ENCODE peak calls at places on chromosomes 13 and 19, in ten cellular contexts. One of them, this sample, is unnamed.

GRCh38 chr19:5115771-5116202 is 146.9 kb downstream of the KDM4B start:
- DNase-seq in pancreas: no peak
- DNase-seq in CD8-positive, alpha-beta T cell: no peak
- DNase-seq in lower leg skin: no peak
- DNase-seq in fibroblast of the aortic adventitia: peak
- DNase-seq in OCI-LY7: no peak
- DNase-seq in A673: no peak
- DNase-seq in IMR-90: peak
- DNase-seq in WERI-Rb-1: no peak
- DNase-seq in cardiac fibroblast: peak
- DNase-seq in this sample: no peak

GRCh38 chr13:62747629-62748028 is 1332.0 kb upstream of the PCDH20 start:
- DNase-seq in pancreas: no peak
- DNase-seq in OCI-LY7: no peak
- DNase-seq in WERI-Rb-1: no peak
- DNase-seq in CD8-positive, alpha-beta T cell: no peak
- DNase-seq in lower leg skin: no peak
- DNase-seq in fibroblast of the aortic adventitia: no peak
- DNase-seq in IMR-90: peak
- DNase-seq in A673: peak
- DNase-seq in cardiac fibroblast: no peak
- DNase-seq in this sample: peak

GRCh38 chr19:30227071-30227621 is 145.0 kb upstream of the ZNF536 start:
- DNase-seq in CD8-positive, alpha-beta T cell: no peak
- DNase-seq in IMR-90: no peak
- DNase-seq in OCI-LY7: no peak
- DNase-seq in fibroblast of the aortic adventitia: no peak
- DNase-seq in A673: no peak
- DNase-seq in WERI-Rb-1: no peak
- DNase-seq in lower leg skin: no peak
- DNase-seq in cardiac fibroblast: no peak
- DNase-seq in pancreas: no peak
- DNase-seq in this sample: peak

GRCh38 chr19:40740747-40741146 is 9.5 kb downstream of the ACTMAP start:
- DNase-seq in A673: no peak
- DNase-seq in OCI-LY7: no peak
- DNase-seq in IMR-90: no peak
- DNase-seq in pancreas: no peak
- DNase-seq in lower leg skin: peak
- DNase-seq in cardiac fibroblast: no peak
- DNase-seq in CD8-positive, alpha-beta T cell: no peak
- DNase-seq in fibroblast of the aortic adventitia: peak
- DNase-seq in WERI-Rb-1: no peak
- DNase-seq in this sample: peak

GRCh38 chr13:24905242-24905641 is 141.3 kb downstream of the RNF17 start:
- DNase-seq in pancreas: no peak
- DNase-seq in IMR-90: peak
- DNase-seq in lower leg skin: no peak
- DNase-seq in CD8-positive, alpha-beta T cell: no peak
- DNase-seq in A673: no peak
- DNase-seq in fibroblast of the aortic adventitia: peak
- DNase-seq in OCI-LY7: no peak
- DNase-seq in WERI-Rb-1: no peak
- DNase-seq in cardiac fibroblast: peak
- DNase-seq in this sample: no peak

GRCh38 chr19:13621413-13621812 is 115.1 kb upstream of the CACNA1A start:
- DNase-seq in WERI-Rb-1: no peak
- DNase-seq in lower leg skin: no peak
- DNase-seq in fibroblast of the aortic adventitia: peak
- DNase-seq in pancreas: no peak
- DNase-seq in cardiac fibroblast: peak
- DNase-seq in IMR-90: peak
- DNase-seq in OCI-LY7: peak
- DNase-seq in CD8-positive, alpha-beta T cell: no peak
- DNase-seq in A673: peak
- DNase-seq in this sample: peak

GRCh38 chr13:112868308-112868707 is 100.7 kb upstream of the MCF2L start:
- DNase-seq in lower leg skin: no peak
- DNase-seq in cardiac fibroblast: no peak
- DNase-seq in fibroblast of the aortic adventitia: no peak
- DNase-seq in OCI-LY7: no peak
- DNase-seq in IMR-90: no peak
- DNase-seq in pancreas: no peak
- DNase-seq in CD8-positive, alpha-beta T cell: no peak
- DNase-seq in A673: no peak
- DNase-seq in WERI-Rb-1: no peak
- DNase-seq in this sample: no peak

GRCh38 chr19:7639863-7640348 is 3.0 kb downstream of the STXBP2 start:
- DNase-seq in cardiac fibroblast: no peak
- DNase-seq in OCI-LY7: no peak
- DNase-seq in IMR-90: no peak
- DNase-seq in fibroblast of the aortic adventitia: no peak
- DNase-seq in lower leg skin: no peak
- DNase-seq in WERI-Rb-1: no peak
- DNase-seq in CD8-positive, alpha-beta T cell: no peak
- DNase-seq in pancreas: no peak
- DNase-seq in A673: no peak
- DNase-seq in this sample: no peak

GRCh38 chr19:13029893-13030292 is 34.6 kb downstream of the NFIX start:
- DNase-seq in IMR-90: no peak
- DNase-seq in OCI-LY7: peak
- DNase-seq in pancreas: no peak
- DNase-seq in cardiac fibroblast: no peak
- DNase-seq in CD8-positive, alpha-beta T cell: no peak
- DNase-seq in A673: no peak
- DNase-seq in lower leg skin: no peak
- DNase-seq in fibroblast of the aortic adventitia: peak
- DNase-seq in WERI-Rb-1: no peak
- DNase-seq in this sample: peak

GRCh38 chr19:28037186-28037585 is 1175.8 kb downstream of the UQCRFS1 start:
- DNase-seq in cardiac fibroblast: no peak
- DNase-seq in A673: no peak
- DNase-seq in IMR-90: no peak
- DNase-seq in pancreas: no peak
- DNase-seq in lower leg skin: no peak
- DNase-seq in OCI-LY7: no peak
- DNase-seq in CD8-positive, alpha-beta T cell: no peak
- DNase-seq in fibroblast of the aortic adventitia: no peak
- DNase-seq in WERI-Rb-1: no peak
- DNase-seq in this sample: no peak

GRCh38 chr13:46871557-46871956 is 25.3 kb downstream of the HTR2A start:
- DNase-seq in WERI-Rb-1: no peak
- DNase-seq in IMR-90: no peak
- DNase-seq in cardiac fibroblast: no peak
- DNase-seq in A673: no peak
- DNase-seq in fibroblast of the aortic adventitia: no peak
- DNase-seq in pancreas: no peak
- DNase-seq in lower leg skin: no peak
- DNase-seq in CD8-positive, alpha-beta T cell: no peak
- DNase-seq in OCI-LY7: no peak
- DNase-seq in this sample: no peak

GRCh38 chr13:36344886-36345437 is 1.2 kb downstream of the SPART start:
- DNase-seq in CD8-positive, alpha-beta T cell: no peak
- DNase-seq in cardiac fibroblast: peak
- DNase-seq in pancreas: peak
- DNase-seq in IMR-90: no peak
- DNase-seq in lower leg skin: no peak
- DNase-seq in fibroblast of the aortic adventitia: peak
- DNase-seq in A673: peak
- DNase-seq in OCI-LY7: no peak
- DNase-seq in WERI-Rb-1: no peak
- DNase-seq in this sample: no peak

GRCh38 chr13:65638572-65639168 is 1591.5 kb downstream of the PCDH9 start:
- DNase-seq in A673: peak
- DNase-seq in IMR-90: peak
- DNase-seq in fibroblast of the aortic adventitia: peak
- DNase-seq in WERI-Rb-1: peak
- DNase-seq in pancreas: no peak
- DNase-seq in cardiac fibroblast: peak
- DNase-seq in CD8-positive, alpha-beta T cell: no peak
- DNase-seq in OCI-LY7: peak
- DNase-seq in lower leg skin: no peak
- DNase-seq in this sample: peak

GRCh38 chr19:55809381-55810058 is 22.3 kb downstream of the NLRP11 start:
- DNase-seq in OCI-LY7: peak
- DNase-seq in CD8-positive, alpha-beta T cell: no peak
- DNase-seq in fibroblast of the aortic adventitia: peak
- DNase-seq in cardiac fibroblast: peak
- DNase-seq in WERI-Rb-1: peak
- DNase-seq in IMR-90: peak
- DNase-seq in lower leg skin: no peak
- DNase-seq in pancreas: peak
- DNase-seq in A673: peak
- DNase-seq in this sample: peak

GRCh38 chr13:109900723-109901122 is 114.3 kb upstream of the IRS2 start:
- DNase-seq in CD8-positive, alpha-beta T cell: no peak
- DNase-seq in IMR-90: no peak
- DNase-seq in OCI-LY7: no peak
- DNase-seq in fibroblast of the aortic adventitia: no peak
- DNase-seq in lower leg skin: no peak
- DNase-seq in A673: no peak
- DNase-seq in WERI-Rb-1: no peak
- DNase-seq in pancreas: no peak
- DNase-seq in cardiac fibroblast: no peak
- DNase-seq in this sample: no peak

GRCh38 chr19:14544977-14545715 is 15.8 kb downstream of the TECR start:
- DNase-seq in pancreas: no peak
- DNase-seq in lower leg skin: no peak
- DNase-seq in CD8-positive, alpha-beta T cell: no peak
- DNase-seq in A673: peak
- DNase-seq in fibroblast of the aortic adventitia: no peak
- DNase-seq in IMR-90: no peak
- DNase-seq in OCI-LY7: no peak
- DNase-seq in WERI-Rb-1: no peak
- DNase-seq in cardiac fibroblast: no peak
- DNase-seq in this sample: peak

GRCh38 chr13:77980592-77980991 is 62.0 kb upstream of the EDNRB start:
- DNase-seq in OCI-LY7: no peak
- DNase-seq in cardiac fibroblast: peak
- DNase-seq in lower leg skin: peak
- DNase-seq in WERI-Rb-1: no peak
- DNase-seq in CD8-positive, alpha-beta T cell: no peak
- DNase-seq in A673: peak
- DNase-seq in pancreas: no peak
- DNase-seq in fibroblast of the aortic adventitia: peak
- DNase-seq in IMR-90: peak
- DNase-seq in this sample: no peak

GRCh38 chr13:74134226-74134776 is at the start of gene KLF12:
- DNase-seq in OCI-LY7: peak
- DNase-seq in pancreas: peak
- DNase-seq in cardiac fibroblast: peak
- DNase-seq in lower leg skin: peak
- DNase-seq in IMR-90: peak
- DNase-seq in CD8-positive, alpha-beta T cell: peak
- DNase-seq in fibroblast of the aortic adventitia: peak
- DNase-seq in WERI-Rb-1: peak
- DNase-seq in A673: peak
- DNase-seq in this sample: peak

GRCh38 chr13:28429685-28430290 is 65.1 kb downstream of the FLT1 start:
- DNase-seq in lower leg skin: no peak
- DNase-seq in OCI-LY7: peak
- DNase-seq in pancreas: no peak
- DNase-seq in CD8-positive, alpha-beta T cell: no peak
- DNase-seq in A673: peak
- DNase-seq in WERI-Rb-1: no peak
- DNase-seq in cardiac fibroblast: peak
- DNase-seq in IMR-90: peak
- DNase-seq in fibroblast of the aortic adventitia: no peak
- DNase-seq in this sample: no peak

GRCh38 chr13:107289540-107289939 is 721.6 kb upstream of the ARGLU1 start:
- DNase-seq in pancreas: no peak
- DNase-seq in WERI-Rb-1: no peak
- DNase-seq in cardiac fibroblast: no peak
- DNase-seq in lower leg skin: no peak
- DNase-seq in IMR-90: peak
- DNase-seq in OCI-LY7: no peak
- DNase-seq in A673: peak
- DNase-seq in fibroblast of the aortic adventitia: no peak
- DNase-seq in CD8-positive, alpha-beta T cell: no peak
- DNase-seq in this sample: no peak

GRCh38 chr19:44886141-44886540 is 4.9 kb upstream of the TOMM40 start:
- DNase-seq in fibroblast of the aortic adventitia: no peak
- DNase-seq in CD8-positive, alpha-beta T cell: no peak
- DNase-seq in OCI-LY7: no peak
- DNase-seq in lower leg skin: no peak
- DNase-seq in WERI-Rb-1: no peak
- DNase-seq in pancreas: no peak
- DNase-seq in cardiac fibroblast: no peak
- DNase-seq in A673: no peak
- DNase-seq in IMR-90: no peak
- DNase-seq in this sample: no peak

GRCh38 chr19:52343548-52343947 is 7.5 kb downstream of the ZNF610 start:
- DNase-seq in lower leg skin: no peak
- DNase-seq in A673: peak
- DNase-seq in IMR-90: peak
- DNase-seq in WERI-Rb-1: peak
- DNase-seq in CD8-positive, alpha-beta T cell: peak
- DNase-seq in OCI-LY7: peak
- DNase-seq in cardiac fibroblast: peak
- DNase-seq in pancreas: peak
- DNase-seq in fibroblast of the aortic adventitia: peak
- DNase-seq in this sample: no peak
- TF ChIP-seq CTCF in lower leg skin: no peak
- TF ChIP-seq CTCF in A673: peak
- TF ChIP-seq CTCF in IMR-90: peak
- TF ChIP-seq CTCF in WERI-Rb-1: peak
- TF ChIP-seq CTCF in CD8-positive, alpha-beta T cell: peak
- TF ChIP-seq CTCF in OCI-LY7: peak
- TF ChIP-seq CTCF in cardiac fibroblast: peak
- TF ChIP-seq CTCF in pancreas: no peak
- TF ChIP-seq CTCF in fibroblast of the aortic adventitia: peak
- TF ChIP-seq CTCF in this sample: peak

GRCh38 chr19:54430306-54431254 is 15.3 kb downstream of the TTYH1 start:
- DNase-seq in cardiac fibroblast: peak
- DNase-seq in WERI-Rb-1: peak
- DNase-seq in lower leg skin: no peak
- DNase-seq in IMR-90: no peak
- DNase-seq in OCI-LY7: peak
- DNase-seq in fibroblast of the aortic adventitia: no peak
- DNase-seq in CD8-positive, alpha-beta T cell: no peak
- DNase-seq in A673: peak
- DNase-seq in pancreas: peak
- DNase-seq in this sample: peak
- H3K4me3 ChIP-seq in cardiac fibroblast: peak
- H3K4me3 ChIP-seq in WERI-Rb-1: no peak
- H3K4me3 ChIP-seq in lower leg skin: no peak
- H3K4me3 ChIP-seq in IMR-90: peak
- H3K4me3 ChIP-seq in OCI-LY7: no peak
- H3K4me3 ChIP-seq in fibroblast of the aortic adventitia: peak
- H3K4me3 ChIP-seq in CD8-positive, alpha-beta T cell: peak
- H3K4me3 ChIP-seq in A673: peak
- H3K4me3 ChIP-seq in pancreas: peak
- H3K4me3 ChIP-seq in this sample: no peak

GRCh38 chr13:97849305-97849704 is 104.2 kb upstream of the IPO5 start:
- DNase-seq in WERI-Rb-1: peak
- DNase-seq in pancreas: no peak
- DNase-seq in CD8-positive, alpha-beta T cell: no peak
- DNase-seq in lower leg skin: no peak
- DNase-seq in A673: peak
- DNase-seq in cardiac fibroblast: peak
- DNase-seq in OCI-LY7: peak
- DNase-seq in fibroblast of the aortic adventitia: peak
- DNase-seq in IMR-90: peak
- DNase-seq in this sample: peak
- TF ChIP-seq CTCF in WERI-Rb-1: peak
- TF ChIP-seq CTCF in pancreas: no peak
- TF ChIP-seq CTCF in CD8-positive, alpha-beta T cell: no peak
- TF ChIP-seq CTCF in lower leg skin: no peak
- TF ChIP-seq CTCF in A673: peak
- TF ChIP-seq CTCF in cardiac fibroblast: peak
- TF ChIP-seq CTCF in OCI-LY7: peak
- TF ChIP-seq CTCF in fibroblast of the aortic adventitia: peak
- TF ChIP-seq CTCF in IMR-90: peak
- TF ChIP-seq CTCF in this sample: peak

GRCh38 chr13:50618206-50618605 is 225.3 kb downstream of the DLEU7 start:
- DNase-seq in A673: no peak
- DNase-seq in pancreas: no peak
- DNase-seq in CD8-positive, alpha-beta T cell: no peak
- DNase-seq in fibroblast of the aortic adventitia: no peak
- DNase-seq in IMR-90: no peak
- DNase-seq in WERI-Rb-1: no peak
- DNase-seq in lower leg skin: no peak
- DNase-seq in OCI-LY7: no peak
- DNase-seq in cardiac fibroblast: no peak
- DNase-seq in this sample: no peak
- H3K4me3 ChIP-seq in A673: no peak
- H3K4me3 ChIP-seq in pancreas: no peak
- H3K4me3 ChIP-seq in CD8-positive, alpha-beta T cell: no peak
- H3K4me3 ChIP-seq in fibroblast of the aortic adventitia: no peak
- H3K4me3 ChIP-seq in IMR-90: no peak
- H3K4me3 ChIP-seq in WERI-Rb-1: no peak
- H3K4me3 ChIP-seq in lower leg skin: no peak
- H3K4me3 ChIP-seq in OCI-LY7: no peak
- H3K4me3 ChIP-seq in cardiac fibroblast: no peak
- H3K4me3 ChIP-seq in this sample: no peak

This sample was measured in foreskin fibroblast.